ENCODE peak calls at places on chromosome 13, in five cellular contexts. Z, U, S, T and P are unnamed samples.

GRCh38 chr13:26719356-26719945 is 41.1 kb downstream of the GPR12 start:
- DNase-seq in Z (no peak), U (peak), S (no peak), T (peak), P (no peak)

GRCh38 chr13:52001120-52001731 is 10.0 kb downstream of the ATP7B start:
- DNase-seq in Z (peak), U (peak), S (no peak), T (peak), P (peak)

GRCh38 chr13:74452176-74452575 is 318.0 kb upstream of the KLF12 start:
- DNase-seq in Z (peak), U (no peak), S (no peak), T (peak), P (no peak)

GRCh38 chr13:103056008-103056407 is 10.2 kb downstream of the SLC10A2 start:
- DNase-seq in Z (no peak), U (no peak), S (no peak), T (no peak), P (no peak)

GRCh38 chr13:41402695-41403511 is 54.4 kb upstream of the RGCC start:
- DNase-seq in Z (no peak), U (peak), S (no peak), T (no peak), P (no peak)

GRCh38 chr13:48733739-48734329 is 80.1 kb downstream of the CYSLTR2 start:
- DNase-seq in Z (no peak), U (no peak), S (no peak), T (no peak), P (no peak)

GRCh38 chr13:42533336-42533591 is 40.7 kb upstream of the TNFSF11 start:
- DNase-seq in Z (no peak), U (no peak), S (no peak), T (no peak), P (no peak)

GRCh38 chr13:102251817-102252216 is 150.0 kb downstream of the FGF14 start:
- DNase-seq in Z (no peak), U (no peak), S (no peak), T (no peak), P (no peak)

GRCh38 chr13:71312923-71313322 is 554.1 kb downstream of the DACH1 start:
- DNase-seq in Z (no peak), U (no peak), S (no peak), T (no peak), P (no peak)

GRCh38 chr13:102556806-102557205 is 40.0 kb upstream of the TPP2 start:
- DNase-seq in Z (no peak), U (no peak), S (no peak), T (no peak), P (no peak)

GRCh38 chr13:21435231-21435630 is 23.9 kb downstream of the ZDHHC20 start:
- DNase-seq in Z (no peak), U (no peak), S (no peak), T (no peak), P (no peak)

GRCh38 chr13:48165727-48166126 is 67.3 kb upstream of the ITM2B start:
- DNase-seq in Z (no peak), U (no peak), S (no peak), T (no peak), P (no peak)

GRCh38 chr13:81916471-81916870 is 1575.5 kb upstream of the SPRY2 start:
- DNase-seq in Z (no peak), U (no peak), S (no peak), T (peak), P (no peak)

GRCh38 chr13:76425930-76426329 is 460.3 kb downstream of the KCTD12 start:
- DNase-seq in Z (peak), U (no peak), S (no peak), T (peak), P (no peak)

GRCh38 chr13:113756441-113757097 is 2.5 kb upstream of the TMEM255B start:
- DNase-seq in Z (no peak), U (no peak), S (no peak), T (peak), P (no peak)

GRCh38 chr13:18943273-18943672 is 238.4 kb downstream of the TUBA3C start:
- DNase-seq in Z (no peak), U (no peak), S (no peak), T (no peak), P (no peak)

GRCh38 chr13:26971990-26972888 is 199.4 kb downstream of the USP12 start:
- DNase-seq in Z (no peak), U (peak), S (no peak), T (peak), P (no peak)

GRCh38 chr13:100818706-100819105 is 144.1 kb upstream of the TMTC4 start:
- DNase-seq in Z (peak), U (no peak), S (no peak), T (no peak), P (no peak)

GRCh38 chr13:82751221-82751620 is 1131.1 kb downstream of the SLITRK1 start:
- DNase-seq in Z (no peak), U (no peak), S (no peak), T (no peak), P (no peak)

GRCh38 chr13:22114630-22115311 is 443.9 kb downstream of the FGF9 start:
- DNase-seq in Z (no peak), U (no peak), S (no peak), T (no peak), P (no peak)

GRCh38 chr13:109610517-109610916 is 175.9 kb downstream of the IRS2 start:
- DNase-seq in Z (peak), U (peak), S (peak), T (peak), P (no peak)

GRCh38 chr13:40233731-40234195 is 432.7 kb downstream of the FOXO1 start:
- DNase-seq in Z (no peak), U (no peak), S (peak), T (no peak), P (no peak)

GRCh38 chr13:20461481-20461859 is 64.2 kb downstream of the CRYL1 start:
- DNase-seq in Z (peak), U (no peak), S (no peak), T (peak), P (no peak)

GRCh38 chr13:57666554-57666953 is 35.0 kb downstream of the PCDH17 start:
- DNase-seq in Z (no peak), U (no peak), S (no peak), T (no peak), P (no peak)

GRCh38 chr13:26011996-26012688 is 39.7 kb downstream of the SHISA2 start:
- DNase-seq in Z (peak), U (peak), S (no peak), T (peak), P (no peak)

GRCh38 chr13:86464193-86464592 is 665.0 kb upstream of the SLITRK6 start:
- DNase-seq in Z (no peak), U (peak), S (no peak), T (peak), P (no peak)

GRCh38 chr13:103525530-103525929 is 459.3 kb upstream of the SLC10A2 start:
- DNase-seq in Z (no peak), U (no peak), S (no peak), T (no peak), P (no peak)

GRCh38 chr13:99528547-99528946 is 27.3 kb downstream of the TM9SF2 start:
- DNase-seq in Z (no peak), U (no peak), S (no peak), T (peak), P (no peak)
- TF ChIP-seq CTCF in Z (no peak), U (peak), S (no peak), T (peak), P (peak)

GRCh38 chr13:112670118-112670517 is 19.7 kb upstream of the ATP11A start:
- DNase-seq in Z (no peak), U (peak), S (no peak), T (no peak), P (no peak)
- TF ChIP-seq CTCF in Z (no peak), U (no peak), S (no peak), T (no peak), P (no peak)

GRCh38 chr13:45464687-45465453 is at the start of gene COG3:
- DNase-seq in Z (peak), U (peak), S (peak), T (peak), P (peak)

GRCh38 chr13:45468676-45469075 is 3.9 kb downstream of the COG3 start:
- DNase-seq in Z (no peak), U (peak), S (no peak), T (peak), P (no peak)

GRCh38 chr13:45466359-45466758 is 1.6 kb downstream of the COG3 start:
- DNase-seq in Z (no peak), U (no peak), S (no peak), T (no peak), P (no peak)

DNA sequence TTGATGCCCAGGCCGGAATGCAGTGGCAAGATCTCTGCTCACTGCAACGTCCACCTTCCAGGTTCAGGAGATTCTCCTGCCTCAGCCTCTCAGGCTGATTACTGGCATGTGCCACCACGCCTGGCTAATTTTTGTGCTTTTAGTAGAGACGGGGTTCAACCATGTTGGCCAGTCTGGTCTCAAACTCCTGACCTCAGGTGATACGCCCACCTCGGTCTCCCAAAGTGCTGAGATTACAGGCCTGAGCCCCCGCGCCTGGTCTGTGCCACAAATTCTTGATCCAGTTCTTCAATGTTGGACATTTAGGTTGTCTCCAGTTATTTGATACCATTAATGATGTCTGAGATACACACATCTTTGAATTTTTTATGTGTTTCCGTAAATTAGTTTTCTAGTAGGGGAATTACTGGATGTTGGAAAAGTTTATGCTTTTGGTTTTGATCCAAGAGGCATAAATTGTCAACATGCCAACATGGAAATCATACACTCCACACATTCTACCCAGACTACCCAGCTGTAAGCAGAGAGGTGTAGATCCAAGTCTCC is 525 bp upstream of the COG3 start:
- DNase-seq in Z (no peak), U (no peak), S (no peak), T (no peak), P (no peak)
- TF ChIP-seq CTCF in Z (peak), U (no peak), S (no peak), T (no peak), P (no peak)

GRCh38 chr13:80413611-80414010 is 72.7 kb upstream of the SPRY2 start:
- DNase-seq in Z (no peak), U (no peak), S (no peak), T (no peak), P (no peak)

GRCh38 chr13:80408270-80408669 is 67.3 kb upstream of the SPRY2 start:
- DNase-seq in Z (no peak), U (peak), S (no peak), T (no peak), P (no peak)
- TF ChIP-seq CTCF in Z (no peak), U (peak), S (no peak), T (no peak), P (no peak)